ENCODE peak calls at places on chromosomes 6 and 20, in ten cellular contexts. G, H, W, M, O, R, L, Z, D and U are unnamed samples.

GRCh38 chr6:93318127-93318526 is 101.2 kb downstream of the EPHA7 start:
- DNase-seq in H (no peak), O (no peak), Z (no peak), D (no peak), G (no peak), W (no peak), R (no peak), L (no peak), M (no peak), U (no peak)

GRCh38 chr6:89932245-89932802 is 38.1 kb downstream of the GJA10 start:
- DNase-seq in D (no peak), Z (no peak), W (no peak), G (no peak), R (no peak), L (no peak), H (no peak), M (no peak), O (no peak), U (no peak)

GRCh38 chr20:31572042-31572700 is 32.9 kb upstream of the ID1 start:
- DNase-seq in H (no peak), Z (no peak), D (peak; percentile 69), W (no peak), M (no peak), L (no peak), G (peak; percentile 27), R (no peak), O (no peak), U (no peak)

GRCh38 chr20:61766921-61767610 is 298.6 kb downstream of the TAF4 start:
- DNase-seq in H (no peak), G (no peak), Z (no peak), L (no peak), O (no peak), M (no peak), D (no peak), W (no peak), R (no peak), U (no peak)

GRCh38 chr6:96704713-96705112 is 132.6 kb downstream of the GPR63 start:
- DNase-seq in M (no peak), D (peak; percentile 31), Z (no peak), R (no peak), W (no peak), G (no peak), L (no peak), O (no peak), H (no peak), U (no peak)

GRCh38 chr6:73965408-73966145 is 269.6 kb downstream of the CD109 start:
- DNase-seq in G (no peak), D (no peak), R (no peak), L (no peak), H (no peak), Z (no peak), M (no peak), O (no peak), W (no peak), U (no peak)

GRCh38 chr6:113855500-113856010 is 1.6 kb upstream of the MARCKS start:
- DNase-seq in L (peak; percentile 58), G (peak; percentile 17), O (no peak), Z (peak; percentile 51), R (peak; percentile 23), H (no peak), D (peak; percentile 30), M (no peak), W (no peak), U (peak; percentile 59)

GRCh38 chr6:157546366-157546765 is 165.4 kb downstream of the ZDHHC14 start:
- DNase-seq in H (no peak), G (no peak), W (no peak), Z (no peak), L (peak; percentile 22), R (no peak), D (peak; percentile 24), M (no peak), O (no peak), U (no peak)

GRCh38 chr6:157272866-157273755 is 50.2 kb downstream of the TMEM242 start:
- DNase-seq in Z (no peak), G (no peak), R (no peak), W (no peak), O (peak; percentile 44), L (no peak), D (peak; percentile 48), M (no peak), H (peak; percentile 87), U (no peak)

GRCh38 chr6:7378629-7379218 is 10.8 kb downstream of the CAGE1 start:
- DNase-seq in H (no peak), G (no peak), Z (no peak), O (no peak), M (no peak), D (no peak), L (no peak), W (no peak), R (no peak), U (no peak)

GRCh38 chr6:116229287-116229913 is 24.5 kb downstream of the TSPYL4 start:
- DNase-seq in D (peak; percentile 36), O (peak; percentile 37), G (peak; percentile 89), M (peak; percentile 49), Z (no peak), R (no peak), W (no peak), H (no peak), L (peak; percentile 96), U (peak; percentile 88)

GRCh38 chr20:62880147-62880934 is 18.7 kb upstream of the TCFL5 start:
- DNase-seq in M (no peak), H (no peak), W (no peak), L (no peak), G (no peak), Z (no peak), D (no peak), O (no peak), R (no peak), U (no peak)

GRCh38 chr6:138431276-138432062 is 27.4 kb downstream of the HEBP2 start:
- DNase-seq in L (no peak), M (no peak), G (no peak), D (no peak), H (no peak), R (no peak), W (no peak), O (no peak), Z (peak; percentile 51), U (no peak)

DNA sequence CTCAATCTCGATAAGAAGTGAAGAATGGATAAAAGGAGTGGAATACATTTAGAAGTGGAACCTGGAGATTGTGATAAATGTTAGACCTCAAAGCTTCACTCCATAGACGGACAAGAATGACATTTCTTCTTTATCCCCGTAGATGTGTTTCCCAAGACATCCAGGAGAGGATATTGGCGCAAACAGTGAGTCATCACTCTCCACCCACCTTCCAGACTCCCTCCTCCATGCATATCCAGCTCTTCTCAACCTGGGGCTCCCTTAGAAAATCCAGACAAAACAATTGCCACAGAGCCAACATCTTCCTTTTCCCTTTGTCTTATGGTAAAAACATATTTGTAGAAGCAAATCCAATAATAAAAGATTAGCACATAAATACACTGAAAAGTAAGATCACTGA is 586.1 kb downstream of the PTPRT start:
- DNase-seq in Z (no peak), G (no peak), H (no peak), M (no peak), W (no peak), R (no peak), L (no peak), O (no peak), D (no peak), U (no peak)
- H3K9me3 ChIP-seq in Z (no peaks in the 10 kb centered on the region), G (no peaks in the 10 kb centered on the region), H (no peaks in the 10 kb centered on the region), M (no peaks in the 10 kb centered on the region), W (no peaks in the 10 kb centered on the region), R (peaks cover 34% of the 10 kb centered on the region), L (no peaks in the 10 kb centered on the region), O (no peaks in the 10 kb centered on the region), D (no peaks in the 10 kb centered on the region), U (no peaks in the 10 kb centered on the region)

GRCh38 chr20:44959082-44959895 is 908 bp downstream of the TOMM34 start:
- DNase-seq in Z (no peak), O (no peak), W (no peak), H (no peak), L (peak; percentile 79), R (peak; percentile 94), M (no peak), G (no peak), D (peak; percentile 62), U (no peak)
- H3K4me1 ChIP-seq in Z (peaks cover 14% of the 10 kb centered on the region), O (peaks cover 36% of the 10 kb centered on the region), W (peaks cover 31% of the 10 kb centered on the region), H (peaks cover 17% of the 10 kb centered on the region), L (peaks cover 12% of the 10 kb centered on the region), R (peaks cover 47% of the 10 kb centered on the region), M (peaks cover 21% of the 10 kb centered on the region), G (peaks cover 27% of the 10 kb centered on the region), D (peaks cover 26% of the 10 kb centered on the region), U (peaks cover 15% of the 10 kb centered on the region)

GRCh38 chr6:169470790-169471189 is 217.1 kb upstream of the THBS2 start:
- DNase-seq in O (no peak), M (no peak), G (no peak), H (no peak), R (no peak), L (no peak), Z (no peak), D (no peak), W (no peak), U (no peak)
- H3K9me3 ChIP-seq in O (no peaks in the 10 kb centered on the region), M (peaks cover 44% of the 10 kb centered on the region), G (peaks cover 72% of the 10 kb centered on the region), H (no peaks in the 10 kb centered on the region), R (no peaks in the 10 kb centered on the region), L (no peaks in the 10 kb centered on the region), Z (peaks cover 22% of the 10 kb centered on the region), D (peaks cover 10% of the 10 kb centered on the region), W (peaks cover 11% of the 10 kb centered on the region), U (peaks cover 8% of the 10 kb centered on the region)

GRCh38 chr20:59703046-59703445 is 98.7 kb downstream of the PHACTR3 start:
- DNase-seq in H (no peak), W (no peak), M (no peak), D (no peak), Z (no peak), O (no peak), G (no peak), L (no peak), R (peak; percentile 31), U (no peak)
- H3K4me1 ChIP-seq in H (no peaks in the 10 kb centered on the region), W (no peaks in the 10 kb centered on the region), M (no peaks in the 10 kb centered on the region), D (no peaks in the 10 kb centered on the region), Z (no peaks in the 10 kb centered on the region), O (no peaks in the 10 kb centered on the region), G (peaks cover 15% of the 10 kb centered on the region), L (no peaks in the 10 kb centered on the region), R (peaks cover 6% of the 10 kb centered on the region), U (no peaks in the 10 kb centered on the region)

GRCh38 chr20:62487-62886 is 25.0 kb upstream of the DEFB125 start:
- DNase-seq in Z (no peak), H (no peak), W (no peak), M (no peak), G (no peak), L (no peak), R (no peak), O (no peak), D (no peak), U (no peak)

GRCh38 chr20:64026-64603 is 23.4 kb upstream of the DEFB125 start:
- DNase-seq in W (no peak), Z (no peak), H (no peak), O (no peak), M (no peak), D (no peak), R (no peak), L (no peak), G (no peak), U (no peak)

GRCh38 chr20:61230-61629 is 26.2 kb upstream of the DEFB125 start:
- DNase-seq in M (no peak), G (no peak), Z (no peak), R (no peak), W (no peak), L (no peak), H (no peak), O (no peak), D (no peak), U (no peak)

GRCh38 chr20:60035-60918 is 27.2 kb upstream of the DEFB125 start:
- DNase-seq in M (no peak), L (peak; percentile 6), R (no peak), G (no peak), Z (no peak), H (no peak), D (no peak), W (no peak), O (no peak), U (no peak)

GRCh38 chr20:61757-62156 is 25.7 kb upstream of the DEFB125 start:
- DNase-seq in Z (no peak), W (no peak), H (no peak), R (no peak), G (no peak), O (no peak), L (no peak), D (peak; percentile 2), M (no peak), U (no peak)
- H3K9me3 ChIP-seq in Z (no peaks in the 10 kb centered on the region), W (no peaks in the 10 kb centered on the region), H (no peaks in the 10 kb centered on the region), R (peaks cover 28% of the 10 kb centered on the region), G (no peaks in the 10 kb centered on the region), O (no peaks in the 10 kb centered on the region), L (no peaks in the 10 kb centered on the region), D (peaks cover 25% of the 10 kb centered on the region), M (peaks cover 30% of the 10 kb centered on the region), U (no peaks in the 10 kb centered on the region)